ENCODE peak calls at places on chromosomes 1 and 21, in four cellular contexts. R is Jurkat, Clone E6-1; U is activated CD4-positive, alpha-beta T cell treated with anti-CD3 and anti-CD28 coated beads, Interleukin-2, amount 10 ng/mL, durations not matched to agents 24 days and 14 days; K is AG08396. J is an unnamed sample.

GRCh38 chr1:16442273-16442672 is 1.7 kb downstream of the NECAP2 start:
- DNase-seq in R (no peak), U (peak), K (no peak), J (no peak)

GRCh38 chr1:6600410-6601048 is 2.1 kb downstream of the KLHL21 start:
- DNase-seq in R (no peak), U (no peak), K (no peak), J (no peak)

GRCh38 chr21:45302082-45303061 is 14.7 kb upstream of the POFUT2 start:
- DNase-seq in R (no peak), U (peak), K (no peak), J (no peak)

GRCh38 chr1:164180824-164181223 is 378.2 kb upstream of the PBX1 start:
- DNase-seq in R (no peak), U (no peak), K (no peak), J (no peak)

GRCh38 chr1:86788300-86789206 is 84.2 kb downstream of the SH3GLB1 start:
- DNase-seq in R (no peak), U (no peak), K (no peak), J (no peak)

GRCh38 chr1:7121622-7121988 is 336.4 kb downstream of the CAMTA1 start:
- DNase-seq in R (no peak), U (no peak), K (no peak), J (no peak)

GRCh38 chr1:110686188-110686587 is 11.4 kb upstream of the KCNA3 start:
- DNase-seq in R (peak), U (peak), K (no peak), J (no peak)

GRCh38 chr1:156797212-156797871 is 19.3 kb downstream of the SH2D2A start:
- DNase-seq in R (peak), U (peak), K (no peak), J (peak)

GRCh38 chr1:32318127-32318869 is 17.7 kb downstream of the MARCKSL1 start:
- DNase-seq in R (no peak), U (no peak), K (no peak), J (no peak)

GRCh38 chr1:33815061-33815460 is 48.8 kb upstream of the HMGB4 start:
- DNase-seq in R (no peak), U (peak), K (peak), J (no peak)

GRCh38 chr1:230317823-230318819 is 108.0 kb downstream of the PGBD5 start:
- DNase-seq in R (no peak), U (no peak), K (no peak), J (no peak)

GRCh38 chr1:178540646-178541045 is 27.7 kb downstream of the TEX35 start:
- DNase-seq in R (no peak), U (no peak), K (peak), J (no peak)

GRCh38 chr1:178267646-178268094 is 173.8 kb downstream of the RASAL2 start:
- DNase-seq in R (no peak), U (no peak), K (no peak), J (no peak)